ENCODE peak calls at places on chromosome 9, in five cellular contexts. J is foreskin fibroblast, Q is HL-60, G is GM10248, E is RWPE1. S is an unnamed sample.

GRCh38 chr9:18142964-18143363 is 331.0 kb upstream of the ADAMTSL1 start:
- DNase-seq in J (peak; percentile 2), Q (no peak), G (no peak), E (no peak), S (no peak)

GRCh38 chr9:74095925-74096324 is 401.2 kb upstream of the RORB start:
- DNase-seq in J (no peak), Q (no peak), G (no peak), E (no peak), S (no peak)

GRCh38 chr9:91930475-91930874 is 19.6 kb downstream of the ROR2 start:
- DNase-seq in J (no peak), Q (no peak), G (no peak), E (no peak), S (no peak)

GRCh38 chr9:27033815-27034403 is 28.4 kb upstream of the LRRC19 start:
- DNase-seq in J (peak; percentile 6), Q (no peak), G (peak; percentile 57), E (peak; percentile 64), S (no peak)

GRCh38 chr9:84107081-84107480 is 126.5 kb downstream of the RMI1 start:
- DNase-seq in J (no peak), Q (no peak), G (no peak), E (no peak), S (no peak)

GRCh38 chr9:2817987-2818386 is 25.9 kb downstream of the PUM3 start:
- DNase-seq in J (no peak), Q (no peak), G (no peak), E (no peak), S (no peak)

GRCh38 chr9:108444400-108445358 is 411.1 kb downstream of the ACTL7B start:
- DNase-seq in J (peak; percentile 95), Q (no peak), G (no peak), E (peak; percentile 94), S (no peak)

GRCh38 chr9:93129286-93129685 is 4.8 kb downstream of the NINJ1 start:
- DNase-seq in J (no peak), Q (no peak), G (no peak), E (no peak), S (no peak)

GRCh38 chr9:79757906-79758669 is 186.3 kb downstream of the TLE4 start:
- DNase-seq in J (peak; percentile 24), Q (no peak), G (no peak), E (no peak), S (no peak)

GRCh38 chr9:4237748-4238511 is 61.9 kb downstream of the GLIS3 start:
- DNase-seq in J (no peak), Q (no peak), G (no peak), E (no peak), S (no peak)

GRCh38 chr9:96874201-96874785 is 20.0 kb upstream of the ZNF782 start:
- DNase-seq in J (no peak), Q (no peak), G (no peak), E (no peak), S (no peak)

GRCh38 chr9:99823392-99824377 is 2.0 kb downstream of the NR4A3 start:
- DNase-seq in J (peak; percentile 32), Q (no peak), G (peak; percentile 65), E (peak; percentile 56), S (no peak)

GRCh38 chr9:91078041-91078441 is 276.4 kb downstream of the SYK start:
- DNase-seq in J (no peak), Q (no peak), G (no peak), E (no peak), S (no peak)

GRCh38 chr9:445033-445432 is 230.4 kb downstream of the DOCK8 start:
- DNase-seq in J (no peak), Q (no peak), G (no peak), E (no peak), S (no peak)

GRCh38 chr9:95316794-95317118 is 753 bp downstream of the FANCC start:
- DNase-seq in J (peak; percentile 41), Q (no peak), G (peak; percentile 75), E (peak; percentile 96), S (no peak)

GRCh38 chr9:112032009-112032408 is 135.4 kb downstream of the UGCG start:
- DNase-seq in J (no peak), Q (no peak), G (no peak), E (no peak), S (no peak)

GRCh38 chr9:3916420-3916819 is 383.4 kb downstream of the GLIS3 start:
- DNase-seq in J (no peak), Q (no peak), G (no peak), E (no peak), S (no peak)

GRCh38 chr9:116633444-116633843 is 53.7 kb upstream of the TRIM32 start:
- DNase-seq in J (no peak), Q (no peak), G (no peak), E (no peak), S (no peak)

GRCh38 chr9:111298831-111299603 is 31.0 kb downstream of the OR2K2 start:
- DNase-seq in J (peak; percentile 59), Q (peak; percentile 27), G (peak; percentile 34), E (peak; percentile 63), S (no peak)

GRCh38 chr9:117044241-117044640 is 357.1 kb downstream of the TRIM32 start:
- DNase-seq in J (no peak), Q (no peak), G (no peak), E (no peak), S (no peak)

GRCh38 chr9:114538241-114538640 is 33.0 kb upstream of the WHRN start:
- DNase-seq in J (no peak), Q (peak; percentile 44), G (no peak), E (peak; percentile 58), S (no peak)
- TF ChIP-seq CTCF in J (no peak), Q (peak; percentile 12), G (peak; percentile 36), E (no peak), S (no peak)

GRCh38 chr9:81522721-81523551 is 166.4 kb downstream of the TLE1 start:
- DNase-seq in J (peak; percentile 36), Q (peak; percentile 12), G (no peak), E (peak; percentile 60), S (no peak)
- TF ChIP-seq CTCF in J (peak; percentile 60), Q (peak; percentile 8), G (peak; percentile 16), E (peak; percentile 72), S (peak; percentile 47)

DNA sequence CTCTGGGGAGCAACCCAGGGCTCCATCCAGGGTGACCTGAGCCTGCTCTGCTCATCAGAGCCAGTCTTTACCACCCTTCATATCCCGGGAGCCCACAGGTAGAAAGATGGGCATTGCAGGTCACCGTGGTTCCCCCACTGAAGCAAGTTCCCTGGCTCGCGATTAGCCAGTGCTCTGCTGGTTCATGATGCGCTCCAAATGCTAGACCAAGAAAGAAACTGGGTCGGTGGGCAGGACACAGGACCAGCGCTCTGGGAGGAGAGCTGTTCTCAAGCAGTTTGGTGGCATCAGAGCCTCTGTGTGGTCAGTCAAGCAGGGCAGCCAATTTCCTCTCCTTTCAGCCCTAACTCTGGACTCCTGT is 156.5 kb downstream of the RGS3 start:
- DNase-seq in J (no peak), Q (no peak), G (no peak), E (no peak), S (no peak)
- TF ChIP-seq CTCF in J (no peak), Q (no peak), G (no peak), E (no peak), S (no peak)

GRCh38 chr9:68690088-68690487 is 15.0 kb upstream of the PIP5K1B start:
- DNase-seq in J (no peak), Q (no peak), G (no peak), E (no peak), S (no peak)

GRCh38 chr9:68685213-68685612 is 19.8 kb upstream of the PIP5K1B start:
- DNase-seq in J (no peak), Q (no peak), G (no peak), E (no peak), S (no peak)

GRCh38 chr9:68683433-68683832 is 21.6 kb upstream of the PIP5K1B start:
- DNase-seq in J (no peak), Q (no peak), G (no peak), E (no peak), S (no peak)

GRCh38 chr9:68685770-68686169 is 19.3 kb upstream of the PIP5K1B start:
- DNase-seq in J (no peak), Q (peak; percentile 21), G (peak; percentile 65), E (no peak), S (no peak)
- TF ChIP-seq CTCF in J (no peak), Q (no peak), G (peak; percentile 60), E (no peak), S (peak; percentile 66)

GRCh38 chr9:136663311-136663679 is 579 bp downstream of the EGFL7 start:
- DNase-seq in J (no peak), Q (no peak), G (no peak), E (no peak), S (no peak)
- TF ChIP-seq CTCF in J (no peak), Q (no peak), G (no peak), E (no peak), S (no peak)

DNA sequence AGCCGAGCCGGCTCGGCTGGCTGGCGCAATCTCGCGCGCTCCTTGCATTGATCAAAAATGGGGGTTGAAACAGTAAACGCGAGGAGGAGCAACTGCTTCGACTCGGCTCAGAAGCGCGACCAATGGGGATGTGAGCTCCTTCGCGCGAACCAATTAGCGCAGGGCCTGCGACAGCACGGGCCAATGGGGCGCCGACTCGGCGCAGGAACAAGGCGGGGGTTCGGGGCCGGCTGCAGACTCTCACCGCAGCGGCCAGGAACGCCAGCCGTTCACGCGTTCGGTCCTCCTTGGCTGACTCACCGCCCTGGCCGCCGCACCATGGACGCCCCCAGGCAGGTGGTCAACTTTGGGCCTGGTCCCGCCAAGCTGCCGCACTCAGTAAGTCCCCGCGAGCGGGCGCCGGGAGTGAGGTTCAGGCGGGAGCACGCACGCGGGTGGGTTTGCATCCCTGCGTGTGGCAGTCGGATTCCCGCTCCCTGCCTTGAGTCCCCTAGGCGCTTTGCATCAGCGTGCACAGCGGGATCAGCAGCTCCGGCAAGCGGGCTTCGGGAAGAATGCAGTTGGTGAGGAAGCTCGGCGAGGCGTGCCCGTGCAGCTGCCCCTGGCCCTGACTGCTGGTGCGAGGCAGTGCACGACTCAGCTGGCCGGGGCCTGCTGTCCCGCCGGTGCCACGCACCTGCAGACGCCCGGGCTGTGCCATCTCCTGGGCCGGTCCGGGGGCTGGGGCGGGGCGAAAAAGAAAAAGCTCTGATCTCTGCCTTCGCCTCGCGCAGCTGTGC is at the start of gene PSAT1:
- DNase-seq in J (peak; percentile 98), Q (peak; percentile 92), G (peak; percentile 96), E (peak; percentile 100), S (peak; percentile 70)
- TF ChIP-seq CTCF in J (no peak), Q (no peak), G (no peak), E (no peak), S (no peak)

DNA sequence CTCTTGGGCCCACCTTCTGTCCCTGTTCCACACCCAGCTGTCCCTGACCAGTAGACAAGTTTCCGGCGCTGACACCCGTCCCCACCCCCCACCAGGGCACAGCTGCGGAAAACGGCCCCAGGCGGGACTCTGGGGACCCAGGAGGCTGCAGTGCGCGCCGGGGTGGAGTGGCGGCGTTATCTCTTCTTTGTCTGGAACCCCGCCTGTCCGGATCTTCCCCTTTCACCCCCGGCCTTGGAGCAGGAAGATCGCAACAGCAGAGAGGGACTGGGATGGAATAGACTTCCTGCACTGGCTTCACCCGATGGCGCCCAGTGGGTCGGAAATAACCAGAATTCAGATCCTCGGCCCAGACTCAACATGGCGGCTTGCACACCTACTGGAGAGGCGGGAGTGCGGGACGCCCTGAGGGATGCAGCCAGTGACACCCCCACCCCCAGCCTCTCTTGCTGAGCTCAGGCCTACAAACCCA is 4.7 kb downstream of the PAX5 start:
- DNase-seq in J (no peak), Q (no peak), G (peak; percentile 44), E (no peak), S (no peak)
- TF ChIP-seq CTCF in J (no peak), Q (no peak), G (peak; percentile 15), E (no peak), S (no peak)